ENCODE peak calls at places on chromosome 11, in eight cellular contexts. O, M, I, P, F, A, R and Q are unnamed samples.

GRCh38 chr11:80632691-80633090 is 1191.9 kb upstream of the TENM4 start:
- DNase-seq in R (no peak), O (no peak), I (no peak), F (no peak), A (no peak), P (no peak), M (peak; percentile 89), Q (no peak)

GRCh38 chr11:44865866-44866272 is 84.8 kb downstream of the TP53I11 start:
- DNase-seq in M (no peak), I (peak; percentile 78), R (peak; percentile 18), P (no peak), F (no peak), O (no peak), A (peak; percentile 66), Q (no peak)

GRCh38 chr11:22742149-22742548 is 75.7 kb downstream of the GAS2 start:
- DNase-seq in P (no peak), I (no peak), O (no peak), F (no peak), A (no peak), R (no peak), M (no peak), Q (no peak)

GRCh38 chr11:120707098-120707497 is 195.6 kb downstream of the GRIK4 start:
- DNase-seq in I (no peak), A (no peak), R (no peak), O (no peak), F (no peak), P (peak; percentile 28), M (no peak), Q (no peak)

GRCh38 chr11:83572521-83572920 is 286.4 kb upstream of the CCDC90B start:
- DNase-seq in F (no peak), A (no peak), R (no peak), P (no peak), I (no peak), O (no peak), M (no peak), Q (no peak)

GRCh38 chr11:118533769-118534729 is 3.1 kb downstream of the TMEM25 start:
- DNase-seq in M (no peak), R (no peak), O (no peak), A (no peak), I (no peak), P (no peak), F (no peak), Q (no peak)

GRCh38 chr11:119489087-119489486 is 66.1 kb upstream of the THY1 start:
- DNase-seq in A (peak; percentile 14), O (no peak), R (no peak), P (no peak), M (no peak), I (peak; percentile 2), F (no peak), Q (no peak)

GRCh38 chr11:78647986-78648875 is 73.6 kb upstream of the NARS2 start:
- DNase-seq in R (no peak), F (no peak), P (no peak), I (no peak), A (no peak), M (no peak), O (no peak), Q (no peak)

GRCh38 chr11:69234740-69235710 is 58.9 kb upstream of the MYEOV start:
- DNase-seq in R (no peak), O (no peak), I (no peak), M (no peak), P (no peak), F (no peak), A (no peak), Q (no peak)

GRCh38 chr11:47467372-47467771 is 18.4 kb upstream of the RAPSN start:
- DNase-seq in O (peak; percentile 51), R (no peak), A (no peak), I (peak; percentile 54), M (no peak), F (no peak), P (no peak), Q (no peak)

GRCh38 chr11:64677441-64678023 is 45.5 kb downstream of the NRXN2 start:
- DNase-seq in O (no peak), P (no peak), I (no peak), A (no peak), R (no peak), F (no peak), M (no peak), Q (no peak)

GRCh38 chr11:130211781-130212401 is 52.3 kb downstream of the ST14 start:
- DNase-seq in F (no peak), O (peak; percentile 60), P (no peak), I (no peak), R (no peak), M (no peak), A (peak; percentile 51), Q (no peak)

GRCh38 chr11:12157241-12157661 is 46.9 kb downstream of the MICAL2 start:
- DNase-seq in I (no peak), O (no peak), M (no peak), A (no peak), P (no peak), R (peak; percentile 11), F (no peak), Q (no peak)

GRCh38 chr11:65793144-65793581 is 6.3 kb downstream of the OVOL1 start:
- DNase-seq in A (peak; percentile 90), I (peak; percentile 97), O (peak; percentile 93), M (no peak), R (peak; percentile 92), P (no peak), F (no peak), Q (peak; percentile 59)

GRCh38 chr11:118910309-118911112 is 15.2 kb downstream of the BCL9L start:
- DNase-seq in R (peak; percentile 93), M (peak; percentile 88), O (peak; percentile 91), A (peak; percentile 82), I (peak; percentile 80), P (peak; percentile 83), F (no peak), Q (peak; percentile 83)

GRCh38 chr11:102111011-102111786 is 952 bp downstream of the YAP1 start:
- DNase-seq in P (peak; percentile 80), A (peak; percentile 84), M (peak; percentile 94), O (peak; percentile 92), F (peak; percentile 34), I (peak; percentile 74), R (peak; percentile 79), Q (peak; percentile 60)

GRCh38 chr11:26551186-26551801 is 20.8 kb downstream of the MUC15 start:
- DNase-seq in R (peak; percentile 12), M (no peak), P (no peak), A (no peak), F (peak; percentile 42), O (no peak), I (no peak), Q (no peak)

GRCh38 chr11:34356918-34357645 is 728 bp downstream of the ABTB2 start:
- DNase-seq in F (peak; percentile 27), I (peak; percentile 65), R (peak; percentile 52), M (peak; percentile 80), P (peak; percentile 44), A (peak; percentile 83), O (peak; percentile 83), Q (peak; percentile 44)

GRCh38 chr11:122750047-122750446 is 88.3 kb upstream of the CRTAM start:
- DNase-seq in P (no peak), O (no peak), M (no peak), F (no peak), I (no peak), A (no peak), R (no peak), Q (no peak)

GRCh38 chr11:33557201-33557600 is 143.4 kb downstream of the C11orf91 start:
- DNase-seq in P (peak; percentile 47), A (no peak), F (no peak), I (no peak), R (peak; percentile 87), M (no peak), O (no peak), Q (peak; percentile 95)

GRCh38 chr11:44779736-44780520 is 53.2 kb downstream of the TSPAN18 start:
- DNase-seq in M (no peak), R (no peak), P (no peak), I (no peak), A (no peak), O (no peak), F (no peak), Q (no peak)

DNA sequence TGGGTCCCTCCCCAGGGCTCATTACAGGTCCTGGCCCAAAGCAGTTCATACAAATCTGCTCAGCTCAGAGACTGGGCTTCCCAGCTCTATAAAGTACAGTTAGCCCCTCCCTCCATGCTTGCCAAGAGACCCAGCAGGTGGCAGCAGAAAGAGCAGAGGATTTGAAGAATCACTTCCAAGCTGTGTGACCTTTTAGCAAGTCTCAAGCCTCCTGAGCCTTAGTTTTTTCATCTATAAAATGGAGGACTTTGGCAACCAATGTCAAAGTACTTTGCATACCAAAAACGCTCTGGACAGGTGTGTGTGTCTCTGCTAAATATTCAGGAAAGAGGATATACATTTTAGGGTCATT is 26.6 kb downstream of the RELT start:
- DNase-seq in P (no peak), M (no peak), I (no peak), R (peak; percentile 56), F (peak; percentile 30), A (no peak), O (no peak), Q (no peak)
- TF ChIP-seq CTCF in P (peak; percentile 53), M (peak; percentile 27), I (no peak), R (peak; percentile 68), F (peak; percentile 41), A (no peak), O (no peak), Q (peak; percentile 46)

GRCh38 chr11:17734418-17734911 is at the start of gene KCNC1:
- DNase-seq in A (peak; percentile 76), I (peak; percentile 38), M (peak; percentile 82), F (no peak), P (no peak), O (peak; percentile 67), R (no peak), Q (no peak)
- H3K27ac ChIP-seq in A (no peak within 1 kb of the TSS), I (no peak within 1 kb of the TSS), M (no peak within 1 kb of the TSS), F (no peak within 1 kb of the TSS), P (no peak within 1 kb of the TSS), O (no peak within 1 kb of the TSS), R (no peak within 1 kb of the TSS), Q (no peak within 1 kb of the TSS)

GRCh38 chr11:1782831-1783724 is 19.4 kb upstream of the CTSD start:
- DNase-seq in M (no peak), F (no peak), R (peak; percentile 56), I (no peak), O (no peak), P (no peak), A (no peak), Q (no peak)
- H3K27me3 ChIP-seq in M (no peaks in the 10 kb centered on the region), F (peaks cover 99% of the 10 kb centered on the region), R (no peaks in the 10 kb centered on the region), I (no peaks in the 10 kb centered on the region), O (no peaks in the 10 kb centered on the region), P (no peaks in the 10 kb centered on the region), A (no peaks in the 10 kb centered on the region), Q (peaks cover 6% of the 10 kb centered on the region)

DNA sequence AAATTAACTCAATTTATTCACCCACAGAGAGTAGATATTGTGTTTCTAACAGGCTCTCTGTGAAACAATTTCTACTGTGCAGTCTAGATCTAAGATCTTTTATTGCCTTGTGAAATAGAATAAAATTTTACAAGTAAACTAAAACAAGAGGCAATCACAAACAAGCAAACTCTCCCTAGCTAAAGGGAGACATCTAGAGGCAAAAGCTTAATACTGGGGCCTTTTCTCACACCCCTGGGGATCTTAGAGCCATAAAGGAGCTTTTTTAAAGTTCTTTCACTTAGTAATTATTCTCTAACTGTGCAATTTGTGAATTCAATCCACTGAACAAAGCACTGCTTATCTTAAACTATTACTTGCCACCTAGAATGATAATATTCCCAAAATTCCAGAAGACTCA is 19.7 kb downstream of the ALG9 start:
- DNase-seq in O (no peak), F (no peak), A (no peak), I (no peak), R (peak; percentile 48), M (no peak), P (no peak), Q (no peak)
- TF ChIP-seq CTCF in O (peak; percentile 34), F (peak; percentile 32), A (peak; percentile 6), I (no peak), R (peak; percentile 82), M (peak; percentile 60), P (peak; percentile 59), Q (peak; percentile 59)

GRCh38 chr11:127017482-127017881 is 16.9 kb upstream of the KIRREL3 start:
- DNase-seq in M (peak; percentile 47), I (no peak), R (peak; percentile 44), O (no peak), P (peak; percentile 60), F (no peak), A (no peak), Q (peak; percentile 46)
- H3K27ac ChIP-seq in M (no peak overlapping the region), I (no peak overlapping the region), R (no peak overlapping the region), O (no peak overlapping the region), P (no peak overlapping the region), F (peak overlapping the region; percentile 13), A (no peak overlapping the region), Q (no peak overlapping the region)